ENCODE peak calls at places on chromosomes 7 and 10, in eight cellular contexts. M is HepG2, A is fibroblast of lung, U is PC-3, O is endothelial cell of umbilical vein, B is hepatocyte, D is neural progenitor cell, J is IMR-90. G is an unnamed sample.
A peak's percentile ranks its signal among the peaks of the same experiment; 100 is the strongest.

GRCh38 chr10:79266092-79266491 is 81.2 kb upstream of the PPIF start:
- DNase-seq in M (no peak), A (no peak), U (no peak), O (no peak), B (peak; percentile 21), D (no peak), J (no peak), G (peak; percentile 83)

GRCh38 chr10:7700577-7701125 is 2.5 kb upstream of the ITIH2 start:
- DNase-seq in M (peak; percentile 100), A (no peak), U (peak; percentile 60), O (no peak), B (peak; percentile 50), D (no peak), J (no peak), G (no peak)

GRCh38 chr10:114053946-114054345 is 10.3 kb downstream of the ADRB1 start:
- DNase-seq in M (no peak), A (no peak), U (no peak), O (no peak), B (no peak), D (no peak), J (no peak), G (no peak)

GRCh38 chr10:124494050-124494807 is 32.6 kb downstream of the LHPP start:
- DNase-seq in M (no peak), A (no peak), U (no peak), O (no peak), B (no peak), D (no peak), J (no peak), G (no peak)

GRCh38 chr10:133260895-133261725 is 15.6 kb downstream of the ADAM8 start:
- DNase-seq in M (no peak), A (no peak), U (peak; percentile 28), O (no peak), B (peak; percentile 60), D (peak; percentile 68), J (no peak), G (peak; percentile 86)

GRCh38 chr10:88262591-88263234 is 320.4 kb downstream of the RNLS start:
- DNase-seq in M (no peak), A (no peak), U (no peak), O (no peak), B (no peak), D (no peak), J (no peak), G (no peak)

GRCh38 chr7:100585511-100586265 is at the start of gene LRCH4:
- DNase-seq in M (no peak), A (peak; percentile 44), U (peak; percentile 57), O (no peak), B (peak; percentile 86), D (peak; percentile 77), J (no peak), G (peak; percentile 77)

GRCh38 chr10:78579995-78580394 is 488.8 kb upstream of the ZMIZ1 start:
- DNase-seq in M (peak; percentile 30), A (peak; percentile 7), U (peak; percentile 51), O (peak; percentile 67), B (no peak), D (peak; percentile 80), J (no peak), G (no peak)

GRCh38 chr10:5476918-5477525 is 22.3 kb downstream of the CALML5 start:
- DNase-seq in M (no peak), A (no peak), U (no peak), O (no peak), B (peak; percentile 56), D (peak; percentile 47), J (no peak), G (no peak)

GRCh38 chr7:977326-978048 is 2.1 kb upstream of the COX19 start:
- DNase-seq in M (peak; percentile 98), A (no peak), U (no peak), O (no peak), B (peak; percentile 84), D (peak; percentile 56), J (peak; percentile 46), G (no peak)

GRCh38 chr10:36464291-36464690 is 661.1 kb upstream of the ANKRD30A start:
- DNase-seq in M (no peak), A (no peak), U (no peak), O (no peak), B (no peak), D (no peak), J (no peak), G (no peak)

GRCh38 chr10:108112218-108112617 is 947.7 kb upstream of the SORCS1 start:
- DNase-seq in M (no peak), A (no peak), U (peak; percentile 32), O (no peak), B (no peak), D (peak; percentile 16), J (no peak), G (no peak)

GRCh38 chr10:127175357-127176110 is 20.9 kb downstream of the INSYN2A start:
- DNase-seq in M (no peak), A (no peak), U (no peak), O (no peak), B (no peak), D (no peak), J (no peak), G (no peak)
- H4K20me1 ChIP-seq in M (no peaks in the 10 kb centered on the region), A (no peaks in the 10 kb centered on the region), U (no peaks in the 10 kb centered on the region), O (no peaks in the 10 kb centered on the region), B (no peaks in the 10 kb centered on the region), D (no peaks in the 10 kb centered on the region), J (peaks cover 5% of the 10 kb centered on the region), G (no peaks in the 10 kb centered on the region)

DNA sequence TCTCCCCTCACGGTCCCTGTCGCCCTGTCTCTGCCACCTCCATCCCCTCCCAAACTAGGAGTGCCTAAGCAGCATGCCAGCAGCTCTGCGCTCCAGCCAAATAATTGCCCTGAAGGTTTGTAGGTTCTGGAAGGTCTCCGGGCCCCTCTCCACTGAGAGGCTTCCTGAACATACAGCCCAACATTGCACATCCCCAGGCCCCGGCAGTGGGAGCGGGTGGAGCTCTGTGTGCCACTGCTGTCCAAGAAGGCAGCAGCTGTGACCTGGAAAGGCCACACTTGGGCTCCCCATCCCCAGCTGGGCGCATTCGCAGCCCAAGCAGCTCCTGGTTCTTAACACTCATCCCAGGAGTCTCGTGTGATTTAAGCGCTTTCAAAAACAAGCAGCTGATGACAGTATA is 95.7 kb downstream of the COL13A1 start:
- DNase-seq in M (no peak), A (no peak), U (no peak), O (no peak), B (no peak), D (no peak), J (no peak), G (no peak)
- H3K4me3 ChIP-seq in M (no peak overlapping the region), A (no peak overlapping the region), U (no peak overlapping the region), O (no peak overlapping the region), B (no peak overlapping the region), D (no peak overlapping the region), J (no peak overlapping the region), G (no peak overlapping the region)

GRCh38 chr10:50623299-50624153 is at the start of gene SGMS1:
- DNase-seq in M (peak; percentile 68), A (peak; percentile 83), U (peak; percentile 97), O (peak; percentile 82), B (peak; percentile 94), D (peak; percentile 92), J (peak; percentile 83), G (peak; percentile 92)
- H4K20me1 ChIP-seq in M (peaks cover 11% of the 10 kb centered on the region), A (no peaks in the 10 kb centered on the region), U (peaks cover 7% of the 10 kb centered on the region), O (no peaks in the 10 kb centered on the region), B (peaks cover 8% of the 10 kb centered on the region), D (peaks cover 30% of the 10 kb centered on the region), J (peaks cover 18% of the 10 kb centered on the region), G (peaks cover 31% of the 10 kb centered on the region)

DNA sequence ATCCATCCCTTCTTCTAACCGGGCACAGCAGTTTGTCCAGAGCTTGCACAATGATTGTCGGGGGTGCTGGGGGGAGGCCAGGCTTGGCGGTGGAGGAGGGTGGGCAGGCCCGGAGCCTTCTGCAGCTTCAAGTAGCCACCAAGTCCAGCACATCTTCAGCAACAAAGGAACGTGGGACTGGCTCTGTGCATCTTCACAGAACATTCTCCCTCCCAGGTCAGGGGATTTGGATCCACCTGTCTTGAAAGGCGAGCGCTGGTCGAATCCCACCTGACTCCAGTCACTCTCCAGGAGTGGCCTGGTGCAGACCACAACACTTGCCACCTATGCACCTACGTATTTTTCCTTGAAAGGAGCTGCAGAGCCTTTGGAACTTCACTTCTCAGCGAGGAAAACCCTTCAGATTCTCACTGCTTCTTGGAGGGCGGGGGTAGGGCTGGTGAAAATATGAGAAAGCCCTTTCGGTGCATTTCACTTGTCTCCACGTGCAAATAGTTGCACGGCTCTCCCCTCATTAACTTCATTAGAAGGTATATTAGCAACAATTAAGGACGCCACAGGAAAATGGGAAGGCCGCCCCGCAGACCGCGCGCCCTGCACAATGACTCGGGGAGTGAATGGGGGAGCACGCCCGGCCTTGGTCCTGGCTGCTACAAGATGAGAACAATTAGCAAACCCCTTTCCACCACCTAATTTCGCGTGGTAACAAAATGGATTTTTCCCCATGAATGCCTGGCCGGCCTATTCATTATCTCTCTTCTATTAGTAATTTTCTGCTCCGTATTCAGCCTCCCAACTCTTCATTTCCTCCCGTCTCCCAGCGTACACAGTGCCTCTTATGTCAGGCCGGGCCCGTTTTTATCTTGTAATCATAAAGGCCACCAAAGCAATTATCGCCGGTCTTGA is 346.7 kb downstream of the DNAJB6 start:
- DNase-seq in M (no peak), A (no peak), U (no peak), O (no peak), B (no peak), D (peak; percentile 35), J (no peak), G (no peak)
- H3K4me3 ChIP-seq in M (no peak overlapping the region), A (peak overlapping the region; percentile 51), U (no peak overlapping the region), O (no peak overlapping the region), B (no peak overlapping the region), D (peak overlapping the region; percentile 55), J (no peak overlapping the region), G (no peak overlapping the region)

GRCh38 chr7:143394068-143394467 is 12.9 kb downstream of the ZYX start:
- DNase-seq in M (no peak), A (no peak), U (no peak), O (no peak), B (no peak), D (no peak), J (no peak), G (no peak)
- H4K20me1 ChIP-seq in M (no peaks in the 10 kb centered on the region), A (peaks cover 3% of the 10 kb centered on the region), U (no peaks in the 10 kb centered on the region), O (no peaks in the 10 kb centered on the region), B (no peaks in the 10 kb centered on the region), D (peaks cover 8% of the 10 kb centered on the region), J (peaks cover 51% of the 10 kb centered on the region), G (no peaks in the 10 kb centered on the region)

GRCh38 chr10:110802551-110803238 is 69.0 kb upstream of the PDCD4 start:
- DNase-seq in M (peak; percentile 49), A (peak; percentile 81), U (no peak), O (peak; percentile 79), B (peak; percentile 74), D (no peak), J (peak; percentile 94), G (no peak)
- H3K4me3 ChIP-seq in M (no peak overlapping the region), A (no peak overlapping the region), U (no peak overlapping the region), O (no peak overlapping the region), B (no peak overlapping the region), D (no peak overlapping the region), J (no peak overlapping the region), G (no peak overlapping the region)

GRCh38 chr7:98322331-98323260 is 41.1 kb downstream of the BRI3 start:
- DNase-seq in M (peak; percentile 7), A (peak; percentile 13), U (peak; percentile 2), O (no peak), B (peak; percentile 62), D (no peak), J (no peak), G (no peak)
- H4K20me1 ChIP-seq in M (peaks cover 4% of the 10 kb centered on the region), A (no peaks in the 10 kb centered on the region), U (peaks cover 3% of the 10 kb centered on the region), O (no peaks in the 10 kb centered on the region), B (peaks cover 4% of the 10 kb centered on the region), D (peaks cover 32% of the 10 kb centered on the region), J (no peaks in the 10 kb centered on the region), G (no peaks in the 10 kb centered on the region)

G was measured in Karpas-422.